ENCODE peak calls at places on chromosomes 7 and 10, in four cellular contexts. One of them, this sample, is unnamed.

GRCh38 chr10:64555609-64556008 is 1034.4 kb downstream of the REEP3 start:
- DNase-seq in CD8-positive, alpha-beta memory T cell: no peak
- DNase-seq in CD4-positive, CD25-positive, alpha-beta regulatory T cell: no peak
- DNase-seq in CD8-positive, alpha-beta T cell: no peak
- DNase-seq in this sample: no peak

GRCh38 chr7:107693396-107693795 is 32.8 kb downstream of the SLC26A4 start:
- DNase-seq in CD8-positive, alpha-beta memory T cell: no peak
- DNase-seq in CD4-positive, CD25-positive, alpha-beta regulatory T cell: no peak
- DNase-seq in CD8-positive, alpha-beta T cell: no peak
- DNase-seq in this sample: no peak

GRCh38 chr10:126562209-126562680 is 108.2 kb downstream of the C10orf90 start:
- DNase-seq in CD8-positive, alpha-beta memory T cell: no peak
- DNase-seq in CD4-positive, CD25-positive, alpha-beta regulatory T cell: no peak
- DNase-seq in CD8-positive, alpha-beta T cell: no peak
- DNase-seq in this sample: no peak

GRCh38 chr7:143884978-143885559 is 16.9 kb downstream of the TCAF1 start:
- DNase-seq in CD8-positive, alpha-beta memory T cell: no peak
- DNase-seq in CD4-positive, CD25-positive, alpha-beta regulatory T cell: no peak
- DNase-seq in CD8-positive, alpha-beta T cell: no peak
- DNase-seq in this sample: no peak

GRCh38 chr7:151351027-151351426 is 9.4 kb downstream of the NUB1 start:
- DNase-seq in CD8-positive, alpha-beta memory T cell: no peak
- DNase-seq in CD4-positive, CD25-positive, alpha-beta regulatory T cell: no peak
- DNase-seq in CD8-positive, alpha-beta T cell: peak; percentile 33
- DNase-seq in this sample: no peak

GRCh38 chr10:92638037-92638436 is 45.1 kb downstream of the KIF11 start:
- DNase-seq in CD8-positive, alpha-beta memory T cell: no peak
- DNase-seq in CD4-positive, CD25-positive, alpha-beta regulatory T cell: no peak
- DNase-seq in CD8-positive, alpha-beta T cell: no peak
- DNase-seq in this sample: no peak

GRCh38 chr10:44014644-44015250 is 366.1 kb upstream of the ZNF32 start:
- DNase-seq in CD8-positive, alpha-beta memory T cell: no peak
- DNase-seq in CD4-positive, CD25-positive, alpha-beta regulatory T cell: no peak
- DNase-seq in CD8-positive, alpha-beta T cell: no peak
- DNase-seq in this sample: no peak

GRCh38 chr10:67668448-67668847 is 27.5 kb downstream of the CTNNA3 start:
- DNase-seq in CD8-positive, alpha-beta memory T cell: no peak
- DNase-seq in CD4-positive, CD25-positive, alpha-beta regulatory T cell: no peak
- DNase-seq in CD8-positive, alpha-beta T cell: no peak
- DNase-seq in this sample: no peak

GRCh38 chr7:66739953-66740301 is 606 bp upstream of the RABGEF1 start:
- DNase-seq in CD8-positive, alpha-beta memory T cell: no peak
- DNase-seq in CD4-positive, CD25-positive, alpha-beta regulatory T cell: no peak
- DNase-seq in CD8-positive, alpha-beta T cell: no peak
- DNase-seq in this sample: no peak

GRCh38 chr10:76433161-76434005 is 1002.0 kb downstream of the LRMDA start:
- DNase-seq in CD8-positive, alpha-beta memory T cell: no peak
- DNase-seq in CD4-positive, CD25-positive, alpha-beta regulatory T cell: no peak
- DNase-seq in CD8-positive, alpha-beta T cell: no peak
- DNase-seq in this sample: no peak

GRCh38 chr7:46738713-46739220 is 817.7 kb upstream of the IGFBP3 start:
- DNase-seq in CD8-positive, alpha-beta memory T cell: no peak
- DNase-seq in CD4-positive, CD25-positive, alpha-beta regulatory T cell: no peak
- DNase-seq in CD8-positive, alpha-beta T cell: no peak
- DNase-seq in this sample: no peak

GRCh38 chr10:22700489-22700888 is 13.9 kb downstream of the PIP4K2A start:
- DNase-seq in CD8-positive, alpha-beta memory T cell: no peak
- DNase-seq in CD4-positive, CD25-positive, alpha-beta regulatory T cell: no peak
- DNase-seq in CD8-positive, alpha-beta T cell: no peak
- DNase-seq in this sample: no peak

GRCh38 chr10:75430000-75430763 is 1.2 kb upstream of the LRMDA start:
- DNase-seq in CD8-positive, alpha-beta memory T cell: no peak
- DNase-seq in CD4-positive, CD25-positive, alpha-beta regulatory T cell: no peak
- DNase-seq in CD8-positive, alpha-beta T cell: no peak
- DNase-seq in this sample: no peak

GRCh38 chr10:28679941-28680752 is 2.8 kb downstream of the BAMBI start:
- DNase-seq in CD8-positive, alpha-beta memory T cell: no peak
- DNase-seq in CD4-positive, CD25-positive, alpha-beta regulatory T cell: no peak
- DNase-seq in CD8-positive, alpha-beta T cell: no peak
- DNase-seq in this sample: no peak

GRCh38 chr10:11397980-11398580 is 213.4 kb downstream of the USP6NL start:
- DNase-seq in CD8-positive, alpha-beta memory T cell: no peak
- DNase-seq in CD4-positive, CD25-positive, alpha-beta regulatory T cell: no peak
- DNase-seq in CD8-positive, alpha-beta T cell: no peak
- DNase-seq in this sample: no peak

DNA sequence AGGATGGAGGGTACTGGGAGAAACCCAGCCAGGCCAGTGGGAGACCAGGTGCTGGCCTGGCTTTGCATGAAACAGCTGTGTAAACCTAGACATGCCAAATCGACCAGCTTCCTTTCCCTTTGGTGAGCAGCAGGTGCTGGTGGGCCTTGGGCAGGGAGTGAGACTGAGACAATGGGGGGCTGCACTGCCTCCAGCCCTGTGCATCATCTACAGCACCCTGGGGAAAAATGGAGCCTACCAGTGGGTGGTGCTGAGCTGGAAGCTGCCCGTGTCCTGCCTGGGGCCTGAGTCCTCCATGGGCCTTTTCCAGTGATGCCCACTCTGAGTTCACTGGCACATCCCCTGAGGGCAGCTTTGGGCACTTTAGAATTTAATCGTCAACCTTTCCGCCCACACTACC is 19.2 kb upstream of the DDC start:
- DNase-seq in CD8-positive, alpha-beta memory T cell: no peak
- DNase-seq in CD4-positive, CD25-positive, alpha-beta regulatory T cell: no peak
- DNase-seq in CD8-positive, alpha-beta T cell: no peak
- DNase-seq in this sample: no peak
- H3K9me3 ChIP-seq in CD8-positive, alpha-beta memory T cell: peaks cover 3% of the 10 kb centered on the region
- H3K9me3 ChIP-seq in CD4-positive, CD25-positive, alpha-beta regulatory T cell: peaks cover 8% of the 10 kb centered on the region
- H3K9me3 ChIP-seq in CD8-positive, alpha-beta T cell: peaks cover 7% of the 10 kb centered on the region
- H3K9me3 ChIP-seq in this sample: no peaks in the 10 kb centered on the region

GRCh38 chr10:133475821-133476640 is 22.3 kb downstream of the SCART1 start:
- DNase-seq in CD8-positive, alpha-beta memory T cell: no peak
- DNase-seq in CD4-positive, CD25-positive, alpha-beta regulatory T cell: no peak
- DNase-seq in CD8-positive, alpha-beta T cell: no peak
- DNase-seq in this sample: no peak

GRCh38 chr10:133473270-133473669 is 19.5 kb downstream of the SCART1 start:
- DNase-seq in CD8-positive, alpha-beta memory T cell: no peak
- DNase-seq in CD4-positive, CD25-positive, alpha-beta regulatory T cell: no peak
- DNase-seq in CD8-positive, alpha-beta T cell: no peak
- DNase-seq in this sample: no peak

GRCh38 chr10:133474833-133475734 is 21.3 kb downstream of the SCART1 start:
- DNase-seq in CD8-positive, alpha-beta memory T cell: no peak
- DNase-seq in CD4-positive, CD25-positive, alpha-beta regulatory T cell: no peak
- DNase-seq in CD8-positive, alpha-beta T cell: peak; percentile 49
- DNase-seq in this sample: no peak

GRCh38 chr10:133471300-133472109 is 17.8 kb downstream of the SCART1 start:
- DNase-seq in CD8-positive, alpha-beta memory T cell: no peak
- DNase-seq in CD4-positive, CD25-positive, alpha-beta regulatory T cell: no peak
- DNase-seq in CD8-positive, alpha-beta T cell: no peak
- DNase-seq in this sample: no peak

DNA sequence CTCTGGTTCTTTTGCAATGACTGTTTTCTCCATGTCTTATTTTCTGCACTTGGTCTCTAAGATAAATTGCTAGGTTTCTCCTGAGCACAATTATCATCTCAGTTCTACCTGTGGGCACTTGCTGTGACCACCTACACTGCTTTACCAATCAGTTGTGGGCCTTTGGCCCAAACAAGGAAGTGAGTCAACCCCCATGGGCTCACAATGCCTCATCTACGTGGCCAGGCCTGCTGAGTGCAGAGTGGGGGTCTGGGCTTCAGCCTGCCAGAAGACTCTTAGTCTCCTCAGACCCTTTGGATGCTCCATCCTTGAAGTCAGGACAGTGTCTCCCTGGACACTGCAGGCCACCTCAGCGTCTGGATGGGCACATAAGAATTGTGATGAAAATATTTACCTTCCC is 20.3 kb downstream of the SCART1 start:
- DNase-seq in CD8-positive, alpha-beta memory T cell: no peak
- DNase-seq in CD4-positive, CD25-positive, alpha-beta regulatory T cell: no peak
- DNase-seq in CD8-positive, alpha-beta T cell: no peak
- DNase-seq in this sample: no peak
- H3K9me3 ChIP-seq in CD8-positive, alpha-beta memory T cell: no peaks in the 10 kb centered on the region
- H3K9me3 ChIP-seq in CD4-positive, CD25-positive, alpha-beta regulatory T cell: no peaks in the 10 kb centered on the region
- H3K9me3 ChIP-seq in CD8-positive, alpha-beta T cell: no peaks in the 10 kb centered on the region
- H3K9me3 ChIP-seq in this sample: no peaks in the 10 kb centered on the region

GRCh38 chr10:37960738-37961137 is 15.7 kb downstream of the ZNF25 start:
- DNase-seq in CD8-positive, alpha-beta memory T cell: no peak
- DNase-seq in CD4-positive, CD25-positive, alpha-beta regulatory T cell: no peak
- DNase-seq in CD8-positive, alpha-beta T cell: no peak
- DNase-seq in this sample: no peak

GRCh38 chr10:37965006-37965405 is 11.4 kb downstream of the ZNF25 start:
- DNase-seq in CD8-positive, alpha-beta memory T cell: no peak
- DNase-seq in CD4-positive, CD25-positive, alpha-beta regulatory T cell: no peak
- DNase-seq in CD8-positive, alpha-beta T cell: no peak
- DNase-seq in this sample: no peak
- H3K9me3 ChIP-seq in CD8-positive, alpha-beta memory T cell: peaks cover 6% of the 10 kb centered on the region
- H3K9me3 ChIP-seq in CD4-positive, CD25-positive, alpha-beta regulatory T cell: peaks cover 16% of the 10 kb centered on the region
- H3K9me3 ChIP-seq in CD8-positive, alpha-beta T cell: peaks cover 8% of the 10 kb centered on the region
- H3K9me3 ChIP-seq in this sample: no peaks in the 10 kb centered on the region

GRCh38 chr7:158023563-158024350 is 563.9 kb downstream of the PTPRN2 start:
- DNase-seq in CD8-positive, alpha-beta memory T cell: no peak
- DNase-seq in CD4-positive, CD25-positive, alpha-beta regulatory T cell: no peak
- DNase-seq in CD8-positive, alpha-beta T cell: no peak
- DNase-seq in this sample: no peak
- H3K9me3 ChIP-seq in CD8-positive, alpha-beta memory T cell: no peaks in the 10 kb centered on the region
- H3K9me3 ChIP-seq in CD4-positive, CD25-positive, alpha-beta regulatory T cell: no peaks in the 10 kb centered on the region
- H3K9me3 ChIP-seq in CD8-positive, alpha-beta T cell: no peaks in the 10 kb centered on the region
- H3K9me3 ChIP-seq in this sample: no peaks in the 10 kb centered on the region

GRCh38 chr7:156590212-156590611 is 50.4 kb upstream of the RNF32 start:
- DNase-seq in CD8-positive, alpha-beta memory T cell: no peak
- DNase-seq in CD4-positive, CD25-positive, alpha-beta regulatory T cell: no peak
- DNase-seq in CD8-positive, alpha-beta T cell: no peak
- DNase-seq in this sample: no peak

GRCh38 chr7:156592124-156592884 is 48.3 kb upstream of the RNF32 start:
- DNase-seq in CD8-positive, alpha-beta memory T cell: no peak
- DNase-seq in CD4-positive, CD25-positive, alpha-beta regulatory T cell: no peak
- DNase-seq in CD8-positive, alpha-beta T cell: no peak
- DNase-seq in this sample: no peak

GRCh38 chr7:156585926-156586325 is 54.6 kb upstream of the RNF32 start:
- DNase-seq in CD8-positive, alpha-beta memory T cell: no peak
- DNase-seq in CD4-positive, CD25-positive, alpha-beta regulatory T cell: no peak
- DNase-seq in CD8-positive, alpha-beta T cell: no peak
- DNase-seq in this sample: no peak

GRCh38 chr7:156585025-156585648 is 55.4 kb upstream of the RNF32 start:
- DNase-seq in CD8-positive, alpha-beta memory T cell: no peak
- DNase-seq in CD4-positive, CD25-positive, alpha-beta regulatory T cell: no peak
- DNase-seq in CD8-positive, alpha-beta T cell: no peak
- DNase-seq in this sample: no peak

GRCh38 chr7:156589808-156590207 is 50.8 kb upstream of the RNF32 start:
- DNase-seq in CD8-positive, alpha-beta memory T cell: no peak
- DNase-seq in CD4-positive, CD25-positive, alpha-beta regulatory T cell: no peak
- DNase-seq in CD8-positive, alpha-beta T cell: no peak
- DNase-seq in this sample: no peak
- H3K9me3 ChIP-seq in CD8-positive, alpha-beta memory T cell: no peaks in the 10 kb centered on the region
- H3K9me3 ChIP-seq in CD4-positive, CD25-positive, alpha-beta regulatory T cell: peaks cover 12% of the 10 kb centered on the region
- H3K9me3 ChIP-seq in CD8-positive, alpha-beta T cell: no peaks in the 10 kb centered on the region
- H3K9me3 ChIP-seq in this sample: no peaks in the 10 kb centered on the region

GRCh38 chr7:139648941-139649425 is 125.5 kb downstream of the CLEC2L start:
- DNase-seq in CD8-positive, alpha-beta memory T cell: peak; percentile 28
- DNase-seq in CD4-positive, CD25-positive, alpha-beta regulatory T cell: no peak
- DNase-seq in CD8-positive, alpha-beta T cell: no peak
- DNase-seq in this sample: no peak

GRCh38 chr7:139647085-139647484 is 123.6 kb downstream of the CLEC2L start:
- DNase-seq in CD8-positive, alpha-beta memory T cell: no peak
- DNase-seq in CD4-positive, CD25-positive, alpha-beta regulatory T cell: no peak
- DNase-seq in CD8-positive, alpha-beta T cell: no peak
- DNase-seq in this sample: no peak

GRCh38 chr7:139646566-139646965 is 123.1 kb downstream of the CLEC2L start:
- DNase-seq in CD8-positive, alpha-beta memory T cell: no peak
- DNase-seq in CD4-positive, CD25-positive, alpha-beta regulatory T cell: no peak
- DNase-seq in CD8-positive, alpha-beta T cell: no peak
- DNase-seq in this sample: no peak

GRCh38 chr7:139648617-139648932 is 125.1 kb downstream of the CLEC2L start:
- DNase-seq in CD8-positive, alpha-beta memory T cell: no peak
- DNase-seq in CD4-positive, CD25-positive, alpha-beta regulatory T cell: no peak
- DNase-seq in CD8-positive, alpha-beta T cell: no peak
- DNase-seq in this sample: no peak

GRCh38 chr7:139647812-139648616 is 124.5 kb downstream of the CLEC2L start:
- DNase-seq in CD8-positive, alpha-beta memory T cell: no peak
- DNase-seq in CD4-positive, CD25-positive, alpha-beta regulatory T cell: no peak
- DNase-seq in CD8-positive, alpha-beta T cell: no peak
- DNase-seq in this sample: no peak
- H3K9me3 ChIP-seq in CD8-positive, alpha-beta memory T cell: no peaks in the 10 kb centered on the region
- H3K9me3 ChIP-seq in CD4-positive, CD25-positive, alpha-beta regulatory T cell: no peaks in the 10 kb centered on the region
- H3K9me3 ChIP-seq in CD8-positive, alpha-beta T cell: no peaks in the 10 kb centered on the region
- H3K9me3 ChIP-seq in this sample: no peaks in the 10 kb centered on the region

GRCh38 chr10:131816157-131816775 is 84.5 kb upstream of the PPP2R2D start:
- DNase-seq in CD8-positive, alpha-beta memory T cell: no peak
- DNase-seq in CD4-positive, CD25-positive, alpha-beta regulatory T cell: no peak
- DNase-seq in CD8-positive, alpha-beta T cell: no peak
- DNase-seq in this sample: no peak
- H3K9me3 ChIP-seq in CD8-positive, alpha-beta memory T cell: no peaks in the 10 kb centered on the region
- H3K9me3 ChIP-seq in CD4-positive, CD25-positive, alpha-beta regulatory T cell: no peaks in the 10 kb centered on the region
- H3K9me3 ChIP-seq in CD8-positive, alpha-beta T cell: no peaks in the 10 kb centered on the region
- H3K9me3 ChIP-seq in this sample: no peaks in the 10 kb centered on the region

GRCh38 chr7:53624391-53624790 is 589.0 kb downstream of the POM121L12 start:
- DNase-seq in CD8-positive, alpha-beta memory T cell: no peak
- DNase-seq in CD4-positive, CD25-positive, alpha-beta regulatory T cell: no peak
- DNase-seq in CD8-positive, alpha-beta T cell: no peak
- DNase-seq in this sample: no peak
- H3K9me3 ChIP-seq in CD8-positive, alpha-beta memory T cell: no peaks in the 10 kb centered on the region
- H3K9me3 ChIP-seq in CD4-positive, CD25-positive, alpha-beta regulatory T cell: peaks cover 2% of the 10 kb centered on the region
- H3K9me3 ChIP-seq in CD8-positive, alpha-beta T cell: no peaks in the 10 kb centered on the region
- H3K9me3 ChIP-seq in this sample: peaks cover 3% of the 10 kb centered on the region

GRCh38 chr10:26455567-26456315 is 17.6 kb downstream of the APBB1IP start:
- DNase-seq in CD8-positive, alpha-beta memory T cell: no peak
- DNase-seq in CD4-positive, CD25-positive, alpha-beta regulatory T cell: no peak
- DNase-seq in CD8-positive, alpha-beta T cell: no peak
- DNase-seq in this sample: no peak
- H3K9me3 ChIP-seq in CD8-positive, alpha-beta memory T cell: no peaks in the 10 kb centered on the region
- H3K9me3 ChIP-seq in CD4-positive, CD25-positive, alpha-beta regulatory T cell: no peaks in the 10 kb centered on the region
- H3K9me3 ChIP-seq in CD8-positive, alpha-beta T cell: no peaks in the 10 kb centered on the region
- H3K9me3 ChIP-seq in this sample: no peaks in the 10 kb centered on the region

This sample was measured in T-helper 17 cell.